ENCODE peak calls at places on chromosomes 3 and 15, in five cellular contexts. O is PC-3, E is Caco-2, X is neural progenitor cell, V is OCI-LY7. I is an unnamed sample.

GRCh38 chr3:70273492-70273891 is 38.9 kb downstream of the MDFIC2 start:
- DNase-seq in V (no peak), X (no peak), E (no peak), O (no peak), I (no peak)

GRCh38 chr3:18666655-18667054 is 241.5 kb upstream of the SATB1 start:
- DNase-seq in O (peak; percentile 76), V (no peak), E (no peak), X (no peak), I (no peak)

GRCh38 chr3:38634133-38634532 is 15.4 kb downstream of the SCN5A start:
- DNase-seq in O (peak; percentile 36), X (no peak), E (no peak), V (no peak), I (peak; percentile 71)

GRCh38 chr3:42545284-42545900 is 36.4 kb downstream of the SEC22C start:
- DNase-seq in X (no peak), V (no peak), E (no peak), O (no peak), I (no peak)

GRCh38 chr3:133827136-133827535 is 21.5 kb downstream of the SRPRB start:
- DNase-seq in O (no peak), X (no peak), E (no peak), V (no peak), I (no peak)

GRCh38 chr15:99197861-99198260 is 51.5 kb downstream of the TTC23 start:
- DNase-seq in V (no peak), E (no peak), X (no peak), O (no peak), I (no peak)

GRCh38 chr3:66808891-66809578 is 189.1 kb upstream of the KBTBD8 start:
- DNase-seq in E (no peak), O (no peak), X (no peak), V (no peak), I (no peak)

GRCh38 chr3:195096484-195097330 is 174.3 kb downstream of the XXYLT1 start:
- DNase-seq in X (no peak), O (no peak), V (no peak), E (no peak), I (no peak)

GRCh38 chr3:10956991-10957390 is 35.6 kb upstream of the SLC6A1 start:
- DNase-seq in O (no peak), X (peak; percentile 15), V (no peak), E (no peak), I (no peak)

GRCh38 chr3:194030372-194030771 is 105.6 kb upstream of the HES1 start:
- DNase-seq in O (peak; percentile 10), V (no peak), E (no peak), X (no peak), I (no peak)

GRCh38 chr15:39828374-39828931 is 45.8 kb upstream of the FSIP1 start:
- DNase-seq in V (no peak), O (peak; percentile 42), X (peak; percentile 54), E (no peak), I (no peak)

GRCh38 chr3:186417791-186418190 is 55.8 kb upstream of the DGKG start:
- DNase-seq in V (no peak), O (peak; percentile 98), X (no peak), E (no peak), I (no peak)

GRCh38 chr15:32775103-32775502 is 57.3 kb downstream of the GREM1 start:
- DNase-seq in X (no peak), V (no peak), E (no peak), O (no peak), I (no peak)

GRCh38 chr3:170496868-170497140 is 78.1 kb downstream of the CLDN11 start:
- DNase-seq in V (no peak), X (no peak), E (no peak), O (no peak), I (no peak)

GRCh38 chr3:114557791-114558190 is 264.0 kb downstream of the TIGIT start:
- DNase-seq in O (no peak), E (no peak), X (no peak), V (no peak), I (no peak)

GRCh38 chr15:43969802-43970375 is 143.1 kb downstream of the WDR76 start:
- DNase-seq in X (no peak), E (no peak), O (no peak), V (no peak), I (no peak)

GRCh38 chr15:90315276-90315982 is 36.7 kb upstream of the ZNF774 start:
- DNase-seq in V (no peak), X (no peak), O (peak; percentile 47), E (peak; percentile 29), I (peak; percentile 75)

GRCh38 chr3:10532939-10533730 is 27.7 kb upstream of the ATP2B2 start:
- DNase-seq in V (no peak), X (no peak), E (no peak), O (no peak), I (peak; percentile 49)

GRCh38 chr15:38127306-38127731 is 125.3 kb upstream of the SPRED1 start:
- DNase-seq in V (no peak), E (peak; percentile 68), O (peak; percentile 56), X (no peak), I (no peak)

GRCh38 chr15:41507820-41508290 is 5.8 kb downstream of the LTK start:
- DNase-seq in O (peak; percentile 92), E (no peak), V (no peak), X (no peak), I (no peak)

GRCh38 chr15:29871401-29871800 is 49.1 kb upstream of the TJP1 start:
- DNase-seq in E (no peak), X (no peak), V (no peak), O (no peak), I (no peak)

DNA sequence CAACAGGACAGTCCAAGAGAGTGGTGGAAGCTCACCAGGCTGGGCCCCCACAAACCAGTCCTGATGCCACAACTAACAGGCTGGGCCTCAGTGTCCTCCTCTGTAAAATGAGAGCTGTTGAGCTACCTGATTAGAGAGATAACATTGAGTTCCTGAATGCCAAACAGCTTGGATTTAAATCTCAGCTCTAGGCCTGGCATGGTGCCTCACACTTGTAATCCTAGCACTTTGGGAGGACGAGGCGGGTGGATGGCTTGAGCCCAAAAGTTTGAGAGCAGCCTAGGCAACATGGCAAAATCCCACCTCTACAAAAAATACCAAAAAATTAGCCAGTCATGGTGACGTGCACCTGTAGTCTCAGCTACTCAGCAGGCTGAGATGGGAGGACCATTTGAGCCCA is 20.1 kb upstream of the TMCC1 start:
- DNase-seq in O (no peak), V (no peak), X (no peak), E (no peak), I (no peak)
- H3K9me3 ChIP-seq in O (peaks cover 6% of the 10 kb centered on the region), V (peaks cover 22% of the 10 kb centered on the region), X (no peaks in the 10 kb centered on the region), E (peaks cover 22% of the 10 kb centered on the region), I (peaks cover 9% of the 10 kb centered on the region)

GRCh38 chr15:101242999-101243336 is 8.9 kb downstream of the CHSY1 start:
- DNase-seq in X (peak; percentile 82), V (no peak), E (no peak), O (no peak), I (no peak)

GRCh38 chr15:101243420-101243819 is 8.4 kb downstream of the CHSY1 start:
- DNase-seq in V (no peak), E (no peak), O (no peak), X (no peak), I (no peak)

GRCh38 chr15:101240364-101240763 is 11.5 kb downstream of the CHSY1 start:
- DNase-seq in O (no peak), X (no peak), E (no peak), V (no peak), I (no peak)

GRCh38 chr15:101244039-101244781 is 7.6 kb downstream of the CHSY1 start:
- DNase-seq in E (no peak), O (no peak), V (peak; percentile 42), X (no peak), I (no peak)

GRCh38 chr15:101242160-101242998 is 9.5 kb downstream of the CHSY1 start:
- DNase-seq in X (no peak), E (no peak), O (no peak), V (peak; percentile 73), I (no peak)
- H3K4me3 ChIP-seq in X (no peak overlapping the region), E (no peak overlapping the region), O (no peak overlapping the region), V (peak overlapping the region; percentile 48), I (no peak overlapping the region)

GRCh38 chr3:80060664-80061063 is 292.9 kb upstream of the ROBO1 start:
- DNase-seq in E (no peak), V (no peak), O (peak; percentile 46), X (no peak), I (no peak)
- H3K9me3 ChIP-seq in E (no peaks in the 10 kb centered on the region), V (peaks cover 3% of the 10 kb centered on the region), O (no peaks in the 10 kb centered on the region), X (no peaks in the 10 kb centered on the region), I (no peaks in the 10 kb centered on the region)

GRCh38 chr15:60000113-60000823 is 3.8 kb upstream of the FOXB1 start:
- DNase-seq in X (peak; percentile 80), V (no peak), E (no peak), O (no peak), I (no peak)
- H3K4me3 ChIP-seq in X (peak overlapping the region; percentile 69), V (no peak overlapping the region), E (no peak overlapping the region), O (no peak overlapping the region), I (no peak overlapping the region)

GRCh38 chr15:22236469-22236868 is 156.1 kb downstream of the OR4M2 start:
- DNase-seq in X (no peak), E (no peak), V (no peak), O (no peak), I (no peak)
- H3K9me3 ChIP-seq in X (peaks cover 39% of the 10 kb centered on the region), E (no peaks in the 10 kb centered on the region), V (no peaks in the 10 kb centered on the region), O (peaks cover 34% of the 10 kb centered on the region), I (no peaks in the 10 kb centered on the region)

DNA sequence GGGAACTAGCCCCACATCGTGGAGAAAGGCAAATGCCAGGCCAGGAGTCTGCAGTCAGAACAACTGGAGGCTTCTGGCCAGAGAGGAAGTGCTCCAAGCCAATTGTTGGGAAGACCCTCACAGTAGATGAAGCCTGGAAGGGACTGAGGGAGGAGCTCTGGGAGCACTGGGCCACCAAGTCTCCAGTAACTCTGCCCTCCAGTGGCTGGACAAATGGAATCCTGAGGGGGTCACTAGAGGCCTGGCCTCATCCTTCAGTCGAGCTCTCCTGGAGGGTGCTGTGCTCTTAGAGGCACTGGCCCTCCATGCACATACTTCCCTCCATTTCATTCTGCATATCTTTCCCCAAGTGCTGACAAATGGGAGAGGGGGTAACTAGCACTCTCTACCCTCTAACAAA is 103.0 kb downstream of the MYLK start:
- DNase-seq in O (no peak), V (no peak), X (no peak), E (no peak), I (no peak)
- H3K4me3 ChIP-seq in O (no peak overlapping the region), V (no peak overlapping the region), X (no peak overlapping the region), E (no peak overlapping the region), I (no peak overlapping the region)

GRCh38 chr3:197611255-197611654 is 55.5 kb upstream of the BDH1 start:
- DNase-seq in V (no peak), O (no peak), X (no peak), E (no peak), I (no peak)

GRCh38 chr3:197613187-197613586 is 57.4 kb upstream of the BDH1 start:
- DNase-seq in V (no peak), X (no peak), E (no peak), O (no peak), I (no peak)

GRCh38 chr3:197615430-197615829 is 59.7 kb upstream of the BDH1 start:
- DNase-seq in V (peak; percentile 26), E (no peak), X (no peak), O (no peak), I (no peak)
- H3K9me3 ChIP-seq in V (peaks cover 26% of the 10 kb centered on the region), E (no peaks in the 10 kb centered on the region), X (peaks cover 14% of the 10 kb centered on the region), O (no peaks in the 10 kb centered on the region), I (no peaks in the 10 kb centered on the region)

I was measured in right atrium auricular region.